ENCODE peak calls at places on chromosomes 5 and 9, in seven cellular contexts. H, R, F, G, Q, P and Y are unnamed samples.

GRCh38 chr9:77731008-77731698 is 83.0 kb upstream of the GNA14 start:
- DNase-seq in F (no peak), R (no peak), Q (no peak), P (no peak), G (no peak), H (no peak), Y (no peak)

GRCh38 chr5:178072749-178073148 is 40.6 kb upstream of the N4BP3 start:
- DNase-seq in P (no peak), H (no peak), Q (no peak), R (no peak), G (no peak), F (no peak), Y (no peak)

GRCh38 chr9:87276851-87277251 is 220.8 kb upstream of the DAPK1 start:
- DNase-seq in F (no peak), G (no peak), H (no peak), P (no peak), Q (peak; percentile 90), R (peak; percentile 39), Y (no peak)

GRCh38 chr5:5881294-5881693 is 458.8 kb downstream of the ICE1 start:
- DNase-seq in H (no peak), Q (no peak), G (no peak), F (peak; percentile 41), P (no peak), R (no peak), Y (no peak)

GRCh38 chr5:125045647-125046046 is 299.2 kb upstream of the ZNF608 start:
- DNase-seq in R (no peak), H (no peak), P (no peak), G (no peak), F (no peak), Q (no peak), Y (no peak)

GRCh38 chr5:78003914-78004313 is 227.8 kb upstream of the TBCA start:
- DNase-seq in R (no peak), P (no peak), Q (no peak), G (no peak), F (no peak), H (no peak), Y (no peak)

GRCh38 chr9:94156549-94157407 is 72.5 kb downstream of the PTPDC1 start:
- DNase-seq in H (no peak), F (no peak), P (peak; percentile 78), Q (peak; percentile 91), G (peak; percentile 92), R (peak; percentile 69), Y (no peak)

GRCh38 chr9:113275147-113276131 is at the start of the genes CDC26 and PRPF4:
- DNase-seq in R (peak; percentile 98), G (peak; percentile 98), F (peak; percentile 93), P (peak; percentile 98), Q (peak; percentile 100), H (peak; percentile 97), Y (peak; percentile 98)

GRCh38 chr5:149731617-149732400 is 1.7 kb downstream of the PPARGC1B start:
- DNase-seq in Q (peak; percentile 89), G (peak; percentile 86), F (peak; percentile 94), R (peak; percentile 84), P (peak; percentile 92), H (peak; percentile 71), Y (no peak)

GRCh38 chr5:92801921-92802320 is 779.1 kb downstream of the NR2F1-AS1 start:
- DNase-seq in P (no peak), H (no peak), Q (peak; percentile 65), F (no peak), R (no peak), G (no peak), Y (no peak)

GRCh38 chr5:133990396-133990795 is 14.4 kb downstream of the VDAC1 start:
- DNase-seq in F (no peak), R (no peak), H (no peak), G (no peak), Q (no peak), P (no peak), Y (no peak)

GRCh38 chr9:91659529-91660294 is 236.1 kb upstream of the NFIL3 start:
- DNase-seq in H (no peak), F (no peak), R (no peak), P (no peak), G (peak; percentile 53), Q (peak; percentile 70), Y (no peak)

GRCh38 chr5:97065475-97065874 is 76.9 kb downstream of the LIX1 start:
- DNase-seq in Q (peak; percentile 17), R (no peak), G (no peak), F (no peak), H (no peak), P (no peak), Y (no peak)

GRCh38 chr9:85487872-85488271 is 253.9 kb downstream of the AGTPBP1 start:
- DNase-seq in G (no peak), P (no peak), R (peak; percentile 43), F (no peak), Q (no peak), H (no peak), Y (no peak)

GRCh38 chr5:160087244-160087643 is 32.0 kb downstream of the PWWP2A start:
- DNase-seq in Q (no peak), G (no peak), P (no peak), F (no peak), H (no peak), R (no peak), Y (no peak)

GRCh38 chr5:175729829-175730277 is 72.0 kb downstream of the HRH2 start:
- DNase-seq in R (peak; percentile 74), F (peak; percentile 85), H (peak; percentile 92), P (peak; percentile 93), G (peak; percentile 92), Q (peak; percentile 95), Y (peak; percentile 96)

GRCh38 chr9:117415584-117415937 is 704 bp upstream of the ASTN2 start:
- DNase-seq in R (no peak), Q (no peak), H (no peak), P (no peak), G (no peak), F (no peak), Y (no peak)

GRCh38 chr9:117414906-117415583 is at the start of gene ASTN2:
- DNase-seq in F (peak; percentile 37), Q (no peak), P (no peak), G (no peak), H (no peak), R (no peak), Y (no peak)

GRCh38 chr9:117413346-117414219 is 1.3 kb downstream of the ASTN2 start:
- DNase-seq in H (no peak), Q (no peak), G (no peak), F (peak; percentile 23), P (no peak), R (peak; percentile 1), Y (no peak)

GRCh38 chr9:117412841-117413240 is 2.0 kb downstream of the ASTN2 start:
- DNase-seq in F (no peak), R (no peak), P (peak; percentile 54), Q (no peak), H (no peak), G (no peak), Y (no peak)

DNA sequence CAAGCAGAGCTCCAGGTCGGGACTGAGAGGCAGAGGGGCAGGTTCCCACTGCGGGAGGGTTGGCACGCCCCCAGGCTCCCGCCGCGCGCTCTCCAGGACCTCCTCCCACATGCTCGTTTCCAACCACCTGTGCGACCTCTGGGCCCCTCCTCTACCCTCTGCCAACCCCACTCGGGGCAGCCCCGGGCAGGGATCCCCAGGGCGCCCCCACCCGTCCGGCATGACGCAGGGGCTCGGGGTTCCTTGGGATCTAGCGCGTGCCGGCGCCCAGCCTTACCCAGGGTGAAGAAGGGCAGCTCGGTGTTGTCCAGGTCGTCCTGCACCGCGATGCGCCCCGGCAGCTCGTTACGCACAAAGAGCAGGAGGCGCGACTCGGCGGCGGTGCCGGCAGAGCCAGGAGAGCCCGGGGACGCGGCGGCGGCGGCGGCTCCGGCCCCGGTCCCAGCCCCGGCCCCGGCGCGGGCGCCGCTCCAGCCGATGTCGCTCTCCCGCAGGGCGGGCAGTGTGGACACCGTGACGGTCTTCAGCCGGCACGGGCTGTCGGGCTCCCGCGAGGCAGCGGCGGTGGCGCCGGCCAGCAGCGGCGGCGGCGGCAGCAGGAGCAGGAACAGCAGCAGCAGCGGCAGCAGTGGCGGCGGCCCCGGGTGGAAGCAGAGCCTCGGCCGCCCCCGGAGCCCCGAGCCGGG is 494 bp downstream of the ASTN2 start:
- DNase-seq in R (peak; percentile 18), P (no peak), F (peak; percentile 34), G (no peak), H (no peak), Q (peak; percentile 5), Y (no peak)
- TF ChIP-seq CTCF in R (no peak), P (no peak), F (no peak), G (no peak), H (no peak), Q (no peak), Y (no peak)

GRCh38 chr9:75085640-75086039 is 2.3 kb downstream of the NMRK1 start:
- DNase-seq in Q (no peak), P (no peak), F (no peak), G (no peak), H (no peak), R (peak; percentile 77), Y (no peak)

GRCh38 chr9:75088646-75089368 is 493 bp downstream of the OSTF1 start:
- DNase-seq in Q (peak; percentile 56), R (peak; percentile 55), H (peak; percentile 24), G (peak; percentile 79), F (peak; percentile 66), P (peak; percentile 86), Y (no peak)

GRCh38 chr9:75087824-75088645 is at the start of the genes NMRK1 and OSTF1:
- DNase-seq in F (peak; percentile 95), H (peak; percentile 91), G (peak; percentile 91), P (peak; percentile 98), Q (peak; percentile 98), R (peak; percentile 97), Y (peak; percentile 98)

GRCh38 chr9:75086443-75087278 is 1.3 kb downstream of the NMRK1 start:
- DNase-seq in F (no peak), Q (no peak), P (no peak), R (no peak), G (no peak), H (no peak), Y (no peak)

GRCh38 chr9:75087279-75087823 is 604 bp downstream of the NMRK1 start:
- DNase-seq in R (peak; percentile 53), P (no peak), Q (peak; percentile 64), F (peak; percentile 33), G (no peak), H (peak; percentile 53), Y (no peak)
- TF ChIP-seq CTCF in R (no peak), P (no peak), Q (no peak), F (no peak), G (peak; percentile 21), H (no peak), Y (peak; percentile 25)

GRCh38 chr9:99814359-99814758 is 7.3 kb upstream of the NR4A3 start:
- DNase-seq in H (no peak), Q (no peak), P (no peak), R (no peak), G (no peak), F (no peak), Y (no peak)
- TF ChIP-seq CTCF in H (no peak), Q (no peak), P (no peak), R (no peak), G (no peak), F (no peak), Y (no peak)

DNA sequence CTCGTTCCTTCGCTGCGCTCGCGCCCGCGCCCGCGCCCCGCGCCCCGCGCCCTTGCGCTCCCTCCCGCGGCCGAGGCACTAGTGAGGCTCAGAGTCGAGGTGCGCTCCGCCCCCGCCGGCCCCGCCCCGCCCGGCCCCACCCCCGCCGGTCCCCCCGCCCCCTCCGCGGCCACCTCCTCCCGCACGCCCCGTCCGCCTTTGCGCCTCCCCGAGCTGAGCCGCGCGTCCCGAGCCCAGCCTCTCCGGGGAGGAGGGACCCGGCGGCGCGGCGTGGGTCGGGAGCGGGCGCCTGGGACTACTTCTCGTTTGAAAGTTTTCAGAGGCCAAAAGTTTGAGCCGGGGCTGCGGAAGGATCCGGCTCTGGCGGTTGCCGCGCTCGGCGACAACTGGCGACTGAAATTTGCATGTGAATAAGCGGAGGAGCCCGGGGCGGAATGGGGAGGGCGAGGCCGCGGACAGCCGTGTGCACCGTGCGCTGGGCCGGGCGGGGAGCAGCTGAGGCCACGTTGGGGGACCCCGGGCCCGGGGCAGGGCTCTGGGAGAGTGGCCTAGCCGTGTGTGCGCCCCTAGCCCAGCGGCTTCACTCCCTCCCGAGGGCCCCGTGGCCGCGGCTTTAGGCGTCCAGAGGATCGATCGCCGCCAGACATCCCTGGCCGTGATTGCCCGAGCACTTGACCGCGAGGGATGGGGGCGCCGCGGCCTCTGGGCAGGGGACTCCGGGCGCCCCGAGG is at the start of gene NOTCH1:
- DNase-seq in Q (peak; percentile 76), F (peak; percentile 98), H (peak; percentile 83), G (peak; percentile 93), R (peak; percentile 96), P (peak; percentile 97), Y (peak; percentile 91)
- TF ChIP-seq CTCF in Q (no peak), F (no peak), H (no peak), G (no peak), R (no peak), P (peak; percentile 13), Y (peak; percentile 56)